ENCODE peak calls at places on chromosomes 11 and 22, in four cellular contexts. Y, I, R and F are unnamed samples.

GRCh38 chr22:23223566-23224317 is 43.4 kb downstream of the BCR start:
- DNase-seq in I (no peak), R (no peak), Y (peak; percentile 26), F (no peak)

GRCh38 chr11:114059278-114059983 is at the start of gene ZBTB16:
- DNase-seq in I (no peak), Y (peak; percentile 88), R (peak; percentile 94), F (no peak)

GRCh38 chr11:125489166-125489565 is 6.9 kb downstream of the FEZ1 start:
- DNase-seq in Y (no peak), R (no peak), I (no peak), F (no peak)

GRCh38 chr11:81237139-81237538 is 1496.5 kb downstream of the FAM181B start:
- DNase-seq in Y (no peak), R (no peak), I (peak; percentile 61), F (no peak)

GRCh38 chr11:27040302-27041115 is at the start of gene BBOX1:
- DNase-seq in R (no peak), I (no peak), Y (no peak), F (no peak)

GRCh38 chr11:106091480-106092123 is 14.1 kb downstream of the AASDHPPT start:
- DNase-seq in I (peak; percentile 76), R (no peak), Y (no peak), F (no peak)

GRCh38 chr11:35192347-35192746 is 53.4 kb downstream of the CD44 start:
- DNase-seq in R (no peak), I (no peak), Y (peak; percentile 52), F (no peak)

GRCh38 chr11:95341246-95341645 is 110.2 kb upstream of the SESN3 start:
- DNase-seq in Y (no peak), I (no peak), R (no peak), F (no peak)

GRCh38 chr11:59552844-59553243 is 41.5 kb downstream of the OR4D9 start:
- DNase-seq in R (no peak), I (no peak), Y (no peak), F (no peak)